ENCODE peak calls at places on chromosome 9, in four cellular contexts. E is cardiac fibroblast; K is right cardiac atrium; G is activated T-helper 2 cell treated with anti-CD3 and anti-CD28 coated beads, Interferon-gamma antibody, Interleukin-2, Interleukin-4, amounts not matched to agents 10 μg/mL and 5 μg/mL and 100 μg/mL, durations not matched to agents 14 hours and 24 hours and 36 hours. A is an unnamed sample.
A peak's percentile ranks its signal among the peaks of the same experiment; 100 is the strongest.

GRCh38 chr9:91746904-91747303 is 203.1 kb downstream of the ROR2 start:
- DNase-seq in K (no peak), E (peak; percentile 74), G (no peak), A (no peak)

GRCh38 chr9:100425758-100426157 is 1.2 kb upstream of the MSANTD3 start:
- DNase-seq in E (peak; percentile 44), K (no peak), G (no peak), A (no peak)

GRCh38 chr9:125110464-125110863 is 32.9 kb downstream of the SCAI start:
- DNase-seq in G (no peak), K (no peak), E (no peak), A (no peak)

GRCh38 chr9:109907400-109907799 is 127.4 kb downstream of the PALM2AKAP2 start:
- DNase-seq in K (peak; percentile 64), E (peak; percentile 81), G (no peak), A (peak; percentile 99)

GRCh38 chr9:135998013-135998380 is 36.8 kb upstream of the UBAC1 start:
- DNase-seq in E (no peak), K (no peak), G (no peak), A (no peak)

GRCh38 chr9:127886401-127886972 is 9.0 kb upstream of the AK1 start:
- DNase-seq in K (peak; percentile 39), E (no peak), G (no peak), A (no peak)

GRCh38 chr9:129305246-129305645 is 127.2 kb upstream of the IER5L start:
- DNase-seq in E (no peak), G (no peak), K (peak; percentile 34), A (no peak)

GRCh38 chr9:88682431-88682831 is 147.5 kb downstream of the NXNL2 start:
- DNase-seq in K (no peak), E (no peak), G (no peak), A (no peak)

GRCh38 chr9:131423171-131423581 is 29.3 kb downstream of the PRRC2B start:
- DNase-seq in E (peak; percentile 77), G (no peak), K (peak; percentile 86), A (peak; percentile 95)

GRCh38 chr9:135693265-135693664 is 6.0 kb downstream of the SOHLH1 start:
- DNase-seq in G (no peak), E (no peak), K (no peak), A (no peak)

GRCh38 chr9:134423166-134423565 is 96.9 kb downstream of the RXRA start:
- DNase-seq in E (no peak), G (no peak), K (no peak), A (no peak)

GRCh38 chr9:125982798-125983406 is 235.7 kb downstream of the PBX3 start:
- DNase-seq in K (no peak), E (no peak), G (no peak), A (no peak)

GRCh38 chr9:101148344-101148743 is 119.8 kb downstream of the PLPPR1 start:
- DNase-seq in K (no peak), G (no peak), E (no peak), A (no peak)

GRCh38 chr9:38047301-38048251 is 21.5 kb downstream of the SHB start:
- DNase-seq in G (no peak), E (peak; percentile 82), K (peak; percentile 83), A (peak; percentile 96)

GRCh38 chr9:79705704-79706103 is 133.9 kb downstream of the TLE4 start:
- DNase-seq in K (no peak), G (no peak), E (no peak), A (no peak)

GRCh38 chr9:35659340-35659739 is 1.2 kb downstream of the CCDC107 start:
- DNase-seq in K (no peak), G (no peak), E (peak; percentile 82), A (peak; percentile 38)

GRCh38 chr9:89664896-89665329 is 60.1 kb downstream of the GADD45G start:
- DNase-seq in E (no peak), K (no peak), G (no peak), A (no peak)

GRCh38 chr9:118170032-118170955 is 466.1 kb downstream of the TLR4 start:
- DNase-seq in G (no peak), E (peak; percentile 25), K (peak; percentile 25), A (peak; percentile 58)

GRCh38 chr9:122832194-122832593 is 3.8 kb upstream of the PDCL start:
- DNase-seq in K (no peak), E (no peak), G (no peak), A (no peak)

GRCh38 chr9:70052768-70053167 is 9.1 kb downstream of the MAMDC2 start:
- DNase-seq in K (no peak), E (no peak), G (no peak), A (no peak)

GRCh38 chr9:32378993-32379729 is 5.3 kb upstream of the ACO1 start:
- DNase-seq in E (peak; percentile 89), K (no peak), G (peak; percentile 32), A (peak; percentile 90)

GRCh38 chr9:26561928-26562327 is 330.7 kb downstream of the CAAP1 start:
- DNase-seq in K (no peak), G (no peak), E (no peak), A (no peak)

GRCh38 chr9:656918-657583 is 184.4 kb upstream of the DMRT1 start:
- DNase-seq in E (no peak), G (no peak), K (no peak), A (no peak)